ENCODE peak calls at places on chromosomes 5 and 9, in seven cellular contexts. A, M, O, T, U, L and S are unnamed samples.

GRCh38 chr5:54135042-54135441 is 175.3 kb downstream of the ARL15 start:
- DNase-seq in A (peak; percentile 48), M (no peak), O (no peak), T (peak; percentile 23), U (no peak), L (peak; percentile 16), S (no peak)

GRCh38 chr5:140402258-140403074 is 833 bp downstream of the ANKHD1 start:
- DNase-seq in A (peak; percentile 29), M (peak; percentile 7), O (no peak), T (no peak), U (peak; percentile 52), L (peak; percentile 71), S (peak; percentile 29)

GRCh38 chr5:74325866-74326265 is 314.7 kb downstream of the ENC1 start:
- DNase-seq in A (no peak), M (no peak), O (no peak), T (no peak), U (no peak), L (peak; percentile 69), S (no peak)

GRCh38 chr9:94167055-94167346 is 82.7 kb downstream of the PTPDC1 start:
- DNase-seq in A (no peak), M (no peak), O (no peak), T (no peak), U (no peak), L (peak; percentile 89), S (no peak)

GRCh38 chr5:83927140-83927733 is 206.6 kb upstream of the HAPLN1 start:
- DNase-seq in A (peak; percentile 64), M (no peak), O (peak; percentile 46), T (no peak), U (peak; percentile 69), L (peak; percentile 69), S (no peak)

GRCh38 chr9:125564641-125565040 is 142.4 kb downstream of the MAPKAP1 start:
- DNase-seq in A (no peak), M (no peak), O (no peak), T (no peak), U (peak; percentile 41), L (no peak), S (no peak)

GRCh38 chr9:114125614-114126013 is 26.5 kb upstream of the KIF12 start:
- DNase-seq in A (no peak), M (no peak), O (no peak), T (no peak), U (no peak), L (no peak), S (no peak)

GRCh38 chr5:150568663-150569062 is 60.7 kb downstream of the NDST1 start:
- DNase-seq in A (no peak), M (no peak), O (no peak), T (no peak), U (no peak), L (no peak), S (no peak)

GRCh38 chr5:141121985-141122384 is 367 bp downstream of the PCDHB4 start:
- DNase-seq in A (no peak), M (no peak), O (no peak), T (no peak), U (no peak), L (peak; percentile 27), S (no peak)

GRCh38 chr5:34570721-34571379 is 85.3 kb upstream of the RAI14 start:
- DNase-seq in A (peak; percentile 75), M (no peak), O (no peak), T (no peak), U (no peak), L (peak; percentile 79), S (no peak)

GRCh38 chr5:149776376-149777305 is 46.5 kb downstream of the PPARGC1B start:
- DNase-seq in A (no peak), M (no peak), O (no peak), T (no peak), U (no peak), L (no peak), S (no peak)